ENCODE peak calls at places on chromosomes 6 and 20, in six cellular contexts. O is BJ, Q is left lung, L is upper lobe of right lung, Y is cardiac muscle cell, K is SK-N-SH. N is an unnamed sample.

GRCh38 chr6:56842602-56843475 is 112.1 kb upstream of the BEND6 start:
- DNase-seq in Q (peak; percentile 48), O (no peak), L (peak; percentile 77), Y (peak; percentile 41), K (peak; percentile 36), N (no peak)

GRCh38 chr6:108331982-108332381 is 37.1 kb downstream of the AFG1L start:
- DNase-seq in K (no peak), Q (no peak), O (no peak), Y (no peak), L (no peak), N (no peak)

GRCh38 chr6:7960141-7960540 is 49.6 kb upstream of the TXNDC5 start:
- DNase-seq in L (no peak), O (no peak), Q (no peak), K (no peak), Y (no peak), N (no peak)

GRCh38 chr6:34926655-34927054 is 37.6 kb downstream of the ANKS1A start:
- DNase-seq in Y (peak; percentile 15), O (peak; percentile 16), Q (no peak), L (no peak), K (no peak), N (no peak)

GRCh38 chr6:137823826-137824501 is 43.1 kb upstream of the TNFAIP3 start:
- DNase-seq in L (no peak), Y (peak; percentile 89), Q (no peak), O (peak; percentile 23), K (peak; percentile 4), N (no peak)

GRCh38 chr6:14857501-14857900 is 388.4 kb upstream of the JARID2 start:
- DNase-seq in O (no peak), L (peak; percentile 69), Q (peak; percentile 51), K (no peak), Y (no peak), N (no peak)

GRCh38 chr20:25247666-25248500 is at the start of gene PYGB:
- DNase-seq in K (peak; percentile 98), O (peak; percentile 37), L (peak; percentile 92), Y (peak; percentile 89), Q (peak; percentile 87), N (no peak)

GRCh38 chr6:104754788-104755409 is 104.8 kb downstream of the HACE1 start:
- DNase-seq in Q (no peak), O (no peak), Y (peak; percentile 12), K (no peak), L (no peak), N (no peak)

DNA sequence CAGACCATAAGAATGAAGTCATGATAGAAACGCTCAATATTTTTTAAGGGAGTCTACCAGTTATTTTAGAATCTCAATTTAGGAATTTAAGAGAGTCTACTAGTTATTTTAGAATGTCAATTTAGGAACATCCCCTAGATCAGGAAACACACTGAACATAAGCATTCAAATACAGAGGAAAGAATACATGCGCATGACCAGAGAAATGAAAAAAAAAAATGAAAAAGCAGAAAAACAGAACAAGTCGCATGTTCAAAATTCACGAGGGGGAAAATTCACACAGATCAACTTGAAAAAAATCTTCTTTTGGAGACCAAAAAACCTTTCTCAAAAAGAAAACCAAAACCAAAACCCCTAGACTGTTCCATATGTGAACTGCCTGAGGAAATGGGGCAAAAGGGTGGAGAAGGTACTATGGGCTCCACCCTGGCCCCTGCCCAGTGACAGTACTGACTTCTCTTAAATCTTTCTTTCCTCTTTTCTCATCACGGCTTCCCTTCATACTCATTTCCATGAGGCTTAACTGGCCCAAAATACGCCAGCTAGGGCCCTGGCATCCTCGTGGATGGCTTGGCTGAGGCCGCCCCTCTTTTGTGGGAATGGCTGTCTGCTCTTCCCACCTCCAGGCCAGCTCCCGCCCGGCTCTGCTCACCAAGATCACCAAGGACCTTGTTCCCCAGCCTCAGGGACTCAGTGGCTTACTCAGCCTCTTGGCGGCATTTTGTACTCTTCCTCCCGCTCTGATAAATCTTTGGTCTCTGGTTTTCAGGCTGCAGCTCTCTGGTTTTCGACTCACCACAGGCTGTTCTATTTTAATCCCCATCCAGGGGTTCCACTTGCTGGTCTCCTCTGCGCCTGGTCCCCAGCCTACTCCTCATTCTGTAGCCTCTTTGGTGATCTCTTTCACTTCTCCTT is 11.2 kb downstream of the ZBTB2 start:
- DNase-seq in Q (no peak), O (no peak), L (no peak), K (no peak), Y (no peak), N (no peak)
- H3K4me3 ChIP-seq in Q (peak overlapping the region; percentile 12), O (no peak overlapping the region), L (no peak overlapping the region), K (no peak overlapping the region), Y (no peak overlapping the region), N (no peak overlapping the region)

GRCh38 chr20:46699651-46700359 is 9.6 kb upstream of the SLC2A10 start:
- DNase-seq in O (no peak), Y (peak; percentile 72), Q (no peak), K (no peak), L (no peak), N (no peak)
- TF ChIP-seq CTCF in O (peak; percentile 83), Y (peak; percentile 85), Q (no peak), K (peak; percentile 59), L (peak; percentile 46), N (peak; percentile 73)

DNA sequence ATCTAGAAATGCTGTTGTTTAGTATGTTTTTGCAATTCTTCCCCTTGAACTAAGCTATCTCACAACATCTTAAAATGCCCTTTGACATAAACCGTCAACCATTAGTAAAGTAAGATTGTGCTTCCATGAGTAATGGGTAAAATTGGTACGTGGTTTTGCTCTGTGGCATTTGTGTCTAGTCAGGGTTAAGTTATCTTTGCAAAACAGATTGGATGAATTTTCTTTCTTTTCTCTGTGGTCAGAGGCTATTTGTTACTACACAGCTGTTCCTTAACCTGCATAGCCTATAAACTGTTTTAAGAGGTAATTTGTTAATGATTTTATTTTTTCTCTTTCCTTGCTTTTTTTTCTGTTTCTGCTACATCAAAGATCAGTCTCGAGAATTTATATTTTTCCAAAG is 75.4 kb downstream of the RPP40 start:
- DNase-seq in K (no peak), O (peak; percentile 26), Y (peak; percentile 60), Q (no peak), L (no peak), N (no peak)
- H3K4me3 ChIP-seq in K (no peak overlapping the region), O (no peak overlapping the region), Y (no peak overlapping the region), Q (no peak overlapping the region), L (no peak overlapping the region), N (no peak overlapping the region)

DNA sequence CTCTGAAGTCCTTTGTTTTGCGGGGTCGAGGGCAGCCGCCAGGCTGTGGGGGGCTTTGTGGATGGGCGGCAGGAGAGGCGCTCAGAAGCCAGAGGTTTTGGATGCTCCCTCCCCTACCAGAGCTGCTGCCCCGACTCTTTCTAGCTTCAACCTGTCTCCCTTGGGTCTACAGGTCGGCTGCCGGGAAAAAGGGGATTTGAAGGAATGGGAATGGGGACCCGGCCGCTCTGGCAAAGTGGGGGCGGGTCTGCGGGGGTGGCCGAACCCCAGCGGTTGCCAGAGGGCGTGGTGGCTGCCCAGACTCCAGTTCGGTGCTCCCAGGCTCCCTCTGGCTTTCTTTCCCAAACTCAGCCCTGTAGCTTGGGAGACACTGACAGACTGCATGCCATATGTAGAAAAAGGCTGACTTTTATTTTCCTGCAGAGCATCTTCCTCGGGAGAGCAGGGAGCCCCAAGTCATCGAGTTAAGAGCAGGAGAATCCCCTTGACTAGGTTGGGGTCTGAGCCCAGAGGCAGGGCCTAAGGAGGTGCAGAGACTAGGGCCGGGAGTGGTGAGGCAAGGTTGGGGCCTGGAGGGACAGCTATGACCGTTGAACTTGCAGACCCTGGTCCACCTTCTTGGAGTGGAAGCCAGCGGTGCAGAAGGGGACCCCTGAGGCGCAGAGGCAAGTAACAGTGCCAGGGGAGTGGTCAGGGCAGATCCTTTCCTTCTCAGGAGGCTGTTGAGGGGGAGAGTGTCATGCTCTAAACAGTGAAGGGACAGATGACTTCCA is 1.4 kb upstream of the PPP1R18 start:
- DNase-seq in L (no peak), O (no peak), K (peak; percentile 47), Y (peak; percentile 49), Q (peak; percentile 52), N (no peak)
- TF ChIP-seq CTCF in L (no peak), O (peak; percentile 42), K (peak; percentile 27), Y (peak; percentile 26), Q (no peak), N (peak; percentile 33)

GRCh38 chr6:161141173-161141572 is 132.7 kb downstream of the AGPAT4 start:
- DNase-seq in Y (no peak), O (no peak), Q (no peak), L (no peak), K (no peak), N (no peak)
- H3K4me3 ChIP-seq in Y (no peak overlapping the region), O (no peak overlapping the region), Q (no peak overlapping the region), L (no peak overlapping the region), K (no peak overlapping the region), N (no peak overlapping the region)

GRCh38 chr6:5899216-5900045 is 107.3 kb downstream of the NRN1 start:
- DNase-seq in Y (no peak), O (no peak), L (no peak), K (no peak), Q (no peak), N (no peak)

GRCh38 chr6:5898102-5898501 is 108.6 kb downstream of the NRN1 start:
- DNase-seq in Q (no peak), L (no peak), Y (no peak), O (no peak), K (no peak), N (no peak)

GRCh38 chr6:5894357-5894756 is 112.4 kb downstream of the NRN1 start:
- DNase-seq in L (no peak), K (no peak), Q (no peak), Y (no peak), O (no peak), N (no peak)

GRCh38 chr6:5893295-5893694 is 113.4 kb downstream of the NRN1 start:
- DNase-seq in Y (no peak), L (no peak), Q (no peak), K (no peak), O (no peak), N (no peak)

DNA sequence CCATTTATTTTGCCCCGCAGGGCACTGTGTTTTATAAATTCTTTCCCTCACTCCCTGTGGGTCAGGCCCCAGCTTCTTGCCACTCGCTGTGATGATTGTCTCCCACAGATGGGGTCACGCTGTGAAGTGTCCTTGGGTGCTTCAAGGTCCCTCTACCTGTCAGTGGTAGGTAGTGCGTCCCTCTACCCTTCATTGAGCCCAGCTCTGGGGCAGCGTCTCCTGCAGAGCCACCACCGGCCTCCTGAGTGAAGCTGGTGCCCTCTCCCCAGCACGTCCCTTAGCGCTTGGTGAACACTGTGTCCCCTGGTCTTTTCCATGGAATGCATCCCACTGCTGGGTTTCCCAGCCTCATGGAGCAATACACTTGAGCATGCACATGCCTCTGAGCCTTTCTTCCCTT is 108.2 kb downstream of the NRN1 start:
- DNase-seq in Q (no peak), K (peak; percentile 20), Y (no peak), O (no peak), L (no peak), N (no peak)
- TF ChIP-seq CTCF in Q (no peak), K (no peak), Y (no peak), O (no peak), L (no peak), N (no peak)

GRCh38 chr6:3210024-3210610 is 17.3 kb downstream of the TUBB2B start:
- DNase-seq in O (no peak), Y (no peak), K (no peak), Q (no peak), L (no peak), N (no peak)

GRCh38 chr6:3208775-3209113 is 18.7 kb downstream of the TUBB2B start:
- DNase-seq in O (no peak), L (no peak), K (no peak), Q (no peak), Y (no peak), N (no peak)

GRCh38 chr6:3211681-3212080 is 15.8 kb downstream of the TUBB2B start:
- DNase-seq in Y (peak; percentile 34), K (no peak), L (no peak), O (no peak), Q (no peak), N (no peak)

GRCh38 chr6:3208096-3208774 is 19.2 kb downstream of the TUBB2B start:
- DNase-seq in O (peak; percentile 94), L (no peak), K (peak; percentile 42), Q (no peak), Y (peak; percentile 92), N (peak; percentile 93)

GRCh38 chr6:3209114-3210023 is 18.1 kb downstream of the TUBB2B start:
- DNase-seq in Q (peak; percentile 67), K (peak; percentile 76), Y (peak; percentile 93), L (no peak), O (peak; percentile 98), N (peak; percentile 88)
- H3K4me3 ChIP-seq in Q (no peak overlapping the region), K (peak overlapping the region; percentile 17), Y (no peak overlapping the region), L (no peak overlapping the region), O (no peak overlapping the region), N (peak overlapping the region; percentile 23)